ENCODE peak calls at places on chromosomes 6 and 20, in nine cellular contexts. S is NCI-H774; D is T-helper 2 cell; B is fibroblast of pulmonary artery; C is IMR-90; U is NCI-H1417 treated with DMSO at 0.1 percent for 48 hours; J is Caki2; P is effector CD4-positive, alpha-beta T cell; N is amniotic epithelial cell. L is an unnamed sample.

GRCh38 chr6:14190596-14191224 is 73.1 kb downstream of the CD83 start:
- DNase-seq in S (no peak), D (no peak), B (no peak), C (no peak), U (no peak), J (no peak), P (no peak), N (no peak), L (no peak)

GRCh38 chr6:48671506-48671905 is 560.5 kb upstream of the PTCHD4 start:
- DNase-seq in S (no peak), D (no peak), B (peak), C (peak), U (no peak), J (no peak), P (no peak), N (peak), L (no peak)

GRCh38 chr6:131135244-131136020 is at the start of gene AKAP7:
- DNase-seq in S (no peak), D (peak), B (peak), C (peak), U (no peak), J (peak), P (peak), N (peak), L (peak)

GRCh38 chr6:17710331-17710730 is 3.6 kb upstream of the NUP153 start:
- DNase-seq in S (no peak), D (no peak), B (peak), C (peak), U (no peak), J (no peak), P (no peak), N (peak), L (no peak)

GRCh38 chr6:7891098-7891872 is 19.3 kb downstream of the TXNDC5 start:
- DNase-seq in S (no peak), D (no peak), B (no peak), C (no peak), U (no peak), J (no peak), P (no peak), N (no peak), L (no peak)

GRCh38 chr6:108175592-108176279 is 9.9 kb downstream of the NR2E1 start:
- DNase-seq in S (peak), D (no peak), B (no peak), C (no peak), U (no peak), J (no peak), P (no peak), N (no peak), L (no peak)

GRCh38 chr6:97189767-97190166 is 93.2 kb downstream of the MMS22L start:
- DNase-seq in S (no peak), D (no peak), B (peak), C (peak), U (no peak), J (no peak), P (no peak), N (peak), L (no peak)

GRCh38 chr20:45752747-45753146 is 30.6 kb downstream of the SPINT4 start:
- DNase-seq in S (no peak), D (no peak), B (no peak), C (peak), U (no peak), J (no peak), P (no peak), N (no peak), L (no peak)

GRCh38 chr6:10510592-10511367 is 10.4 kb upstream of the GCNT2 start:
- DNase-seq in S (peak), D (no peak), B (peak), C (peak), U (peak), J (peak), P (peak), N (peak), L (peak)

GRCh38 chr6:33029297-33030184 is 20.1 kb upstream of the HLA-DOA start:
- DNase-seq in S (no peak), D (no peak), B (peak), C (peak), U (no peak), J (no peak), P (no peak), N (peak), L (no peak)

GRCh38 chr6:45609141-45609638 is 231.5 kb upstream of the SUPT3H start:
- DNase-seq in S (no peak), D (no peak), B (peak), C (peak), U (no peak), J (no peak), P (no peak), N (peak), L (no peak)

GRCh38 chr20:38610521-38610920 is 8.9 kb downstream of the ARHGAP40 start:
- DNase-seq in S (no peak), D (no peak), B (peak), C (peak), U (no peak), J (peak), P (no peak), N (no peak), L (no peak)

GRCh38 chr6:144753023-144753705 is 468.0 kb downstream of the UTRN start:
- DNase-seq in S (no peak), D (no peak), B (no peak), C (no peak), U (no peak), J (no peak), P (no peak), N (no peak), L (no peak)

GRCh38 chr20:11366660-11367059 is 551.0 kb upstream of the BTBD3 start:
- DNase-seq in S (no peak), D (no peak), B (no peak), C (peak), U (no peak), J (no peak), P (no peak), N (peak), L (no peak)

GRCh38 chr6:129624488-129624887 is 85.5 kb downstream of the ARHGAP18 start:
- DNase-seq in S (no peak), D (no peak), B (no peak), C (no peak), U (no peak), J (no peak), P (no peak), N (no peak), L (no peak)

GRCh38 chr6:145929037-145929633 is 35.0 kb downstream of the SHPRH start:
- DNase-seq in S (peak), D (no peak), B (peak), C (peak), U (peak), J (peak), P (no peak), N (peak), L (no peak)

GRCh38 chr6:17278289-17279061 is 2.7 kb upstream of the RBM24 start:
- DNase-seq in S (no peak), D (no peak), B (peak), C (peak), U (no peak), J (peak), P (no peak), N (peak), L (no peak)